ENCODE peak calls at places on chromosomes 11 and 22, in seven cellular contexts. One of them, this sample, is unnamed.

GRCh38 chr22:20654343-20655208 is 119.3 kb upstream of the SERPIND1 start:
- DNase-seq in neuronal stem cell: no peak
- DNase-seq in H1: no peak
- DNase-seq in mesenchymal stem cell: no peak
- DNase-seq in mesendoderm: no peak
- DNase-seq in IMR-90: no peak
- DNase-seq in trophoblast cell: no peak
- DNase-seq in this sample: peak

GRCh38 chr11:62444835-62445234 is 26.0 kb downstream of the SCGB1A1 start:
- DNase-seq in mesendoderm: no peak
- DNase-seq in H1: no peak
- DNase-seq in neuronal stem cell: no peak
- DNase-seq in mesenchymal stem cell: no peak
- DNase-seq in IMR-90: no peak
- DNase-seq in trophoblast cell: no peak
- DNase-seq in this sample: no peak

GRCh38 chr11:40168461-40168860 is 1291.0 kb downstream of the LRRC4C start:
- DNase-seq in mesendoderm: peak
- DNase-seq in H1: no peak
- DNase-seq in mesenchymal stem cell: no peak
- DNase-seq in IMR-90: no peak
- DNase-seq in neuronal stem cell: no peak
- DNase-seq in trophoblast cell: no peak
- DNase-seq in this sample: no peak

GRCh38 chr22:21045585-21046294 is at the start of gene LRRC74B:
- DNase-seq in mesendoderm: peak
- DNase-seq in neuronal stem cell: peak
- DNase-seq in IMR-90: peak
- DNase-seq in mesenchymal stem cell: peak
- DNase-seq in H1: peak
- DNase-seq in trophoblast cell: peak
- DNase-seq in this sample: peak

GRCh38 chr11:20451568-20451967 is 64.1 kb downstream of the PRMT3 start:
- DNase-seq in trophoblast cell: no peak
- DNase-seq in IMR-90: no peak
- DNase-seq in H1: no peak
- DNase-seq in neuronal stem cell: no peak
- DNase-seq in mesendoderm: no peak
- DNase-seq in mesenchymal stem cell: no peak
- DNase-seq in this sample: no peak

GRCh38 chr22:41868556-41868955 is 35.7 kb downstream of the SREBF2 start:
- DNase-seq in IMR-90: no peak
- DNase-seq in mesenchymal stem cell: no peak
- DNase-seq in neuronal stem cell: no peak
- DNase-seq in H1: no peak
- DNase-seq in trophoblast cell: no peak
- DNase-seq in mesendoderm: no peak
- DNase-seq in this sample: no peak

GRCh38 chr11:134675983-134676382 is 263.9 kb upstream of the B3GAT1 start:
- DNase-seq in mesendoderm: no peak
- DNase-seq in IMR-90: no peak
- DNase-seq in H1: no peak
- DNase-seq in neuronal stem cell: no peak
- DNase-seq in trophoblast cell: no peak
- DNase-seq in mesenchymal stem cell: no peak
- DNase-seq in this sample: no peak

GRCh38 chr22:22737590-22737989 is 93.2 kb downstream of the GGTLC2 start:
- DNase-seq in mesenchymal stem cell: no peak
- DNase-seq in trophoblast cell: no peak
- DNase-seq in IMR-90: no peak
- DNase-seq in neuronal stem cell: no peak
- DNase-seq in mesendoderm: no peak
- DNase-seq in H1: no peak
- DNase-seq in this sample: no peak

GRCh38 chr11:3825473-3826154 is 15.1 kb downstream of the RHOG start:
- DNase-seq in neuronal stem cell: no peak
- DNase-seq in mesenchymal stem cell: no peak
- DNase-seq in H1: no peak
- DNase-seq in trophoblast cell: no peak
- DNase-seq in mesendoderm: no peak
- DNase-seq in IMR-90: no peak
- DNase-seq in this sample: no peak

GRCh38 chr11:28697920-28698827 is 590.0 kb downstream of the METTL15 start:
- DNase-seq in IMR-90: peak
- DNase-seq in trophoblast cell: peak
- DNase-seq in mesenchymal stem cell: peak
- DNase-seq in H1: peak
- DNase-seq in neuronal stem cell: peak
- DNase-seq in mesendoderm: peak
- DNase-seq in this sample: peak

GRCh38 chr11:65014146-65014960 is at the start of gene ARL2:
- DNase-seq in mesendoderm: no peak
- DNase-seq in H1: no peak
- DNase-seq in trophoblast cell: peak
- DNase-seq in mesenchymal stem cell: no peak
- DNase-seq in IMR-90: no peak
- DNase-seq in neuronal stem cell: no peak
- DNase-seq in this sample: peak

GRCh38 chr22:44672632-44673031 is 29.4 kb upstream of the PRR5 start:
- DNase-seq in trophoblast cell: no peak
- DNase-seq in mesenchymal stem cell: no peak
- DNase-seq in IMR-90: no peak
- DNase-seq in H1: no peak
- DNase-seq in mesendoderm: no peak
- DNase-seq in neuronal stem cell: no peak
- DNase-seq in this sample: no peak
- H3K18ac ChIP-seq in trophoblast cell: no peak
- H3K18ac ChIP-seq in mesenchymal stem cell: no peak
- H3K18ac ChIP-seq in IMR-90: no peak
- H3K18ac ChIP-seq in H1: no peak
- H3K18ac ChIP-seq in mesendoderm: no peak
- H3K18ac ChIP-seq in neuronal stem cell: peak
- H3K18ac ChIP-seq in this sample: no peak

GRCh38 chr11:47356998-47357329 is 4.5 kb upstream of the MYBPC3 start:
- DNase-seq in trophoblast cell: no peak
- DNase-seq in H1: no peak
- DNase-seq in neuronal stem cell: no peak
- DNase-seq in IMR-90: no peak
- DNase-seq in mesendoderm: no peak
- DNase-seq in mesenchymal stem cell: no peak
- DNase-seq in this sample: no peak
- H2BK5ac ChIP-seq in trophoblast cell: no peak
- H2BK5ac ChIP-seq in H1: no peak
- H2BK5ac ChIP-seq in neuronal stem cell: no peak
- H2BK5ac ChIP-seq in IMR-90: peak
- H2BK5ac ChIP-seq in mesendoderm: no peak
- H2BK5ac ChIP-seq in mesenchymal stem cell: no peak
- H2BK5ac ChIP-seq in this sample: no peak

GRCh38 chr11:76654310-76654851 is 16.2 kb downstream of the LRRC32 start:
- DNase-seq in trophoblast cell: no peak
- DNase-seq in IMR-90: peak
- DNase-seq in mesenchymal stem cell: peak
- DNase-seq in neuronal stem cell: no peak
- DNase-seq in H1: no peak
- DNase-seq in mesendoderm: peak
- DNase-seq in this sample: peak

GRCh38 chr11:76654980-76655379 is 15.6 kb downstream of the LRRC32 start:
- DNase-seq in mesenchymal stem cell: no peak
- DNase-seq in trophoblast cell: peak
- DNase-seq in H1: no peak
- DNase-seq in neuronal stem cell: no peak
- DNase-seq in mesendoderm: no peak
- DNase-seq in IMR-90: no peak
- DNase-seq in this sample: peak

GRCh38 chr11:76655466-76656086 is 15.0 kb downstream of the LRRC32 start:
- DNase-seq in mesenchymal stem cell: no peak
- DNase-seq in trophoblast cell: no peak
- DNase-seq in H1: no peak
- DNase-seq in IMR-90: no peak
- DNase-seq in neuronal stem cell: no peak
- DNase-seq in mesendoderm: no peak
- DNase-seq in this sample: peak

GRCh38 chr11:76653674-76654309 is 16.8 kb downstream of the LRRC32 start:
- DNase-seq in trophoblast cell: no peak
- DNase-seq in H1: no peak
- DNase-seq in mesenchymal stem cell: peak
- DNase-seq in neuronal stem cell: no peak
- DNase-seq in mesendoderm: no peak
- DNase-seq in IMR-90: peak
- DNase-seq in this sample: peak

GRCh38 chr11:76652989-76653673 is 17.4 kb downstream of the LRRC32 start:
- DNase-seq in neuronal stem cell: no peak
- DNase-seq in IMR-90: no peak
- DNase-seq in trophoblast cell: no peak
- DNase-seq in mesenchymal stem cell: no peak
- DNase-seq in H1: no peak
- DNase-seq in mesendoderm: no peak
- DNase-seq in this sample: peak
- H3K18ac ChIP-seq in neuronal stem cell: no peak
- H3K18ac ChIP-seq in IMR-90: peak
- H3K18ac ChIP-seq in trophoblast cell: no peak
- H3K18ac ChIP-seq in mesenchymal stem cell: peak
- H3K18ac ChIP-seq in H1: no peak
- H3K18ac ChIP-seq in mesendoderm: no peak
- H3K18ac ChIP-seq in this sample: no peak

GRCh38 chr22:23789121-23789520 is 2.4 kb downstream of the SMARCB1 start:
- DNase-seq in mesendoderm: peak
- DNase-seq in neuronal stem cell: no peak
- DNase-seq in trophoblast cell: no peak
- DNase-seq in H1: no peak
- DNase-seq in mesenchymal stem cell: no peak
- DNase-seq in IMR-90: no peak
- DNase-seq in this sample: peak
- H2BK5ac ChIP-seq in mesendoderm: no peak
- H2BK5ac ChIP-seq in neuronal stem cell: no peak
- H2BK5ac ChIP-seq in trophoblast cell: no peak
- H2BK5ac ChIP-seq in H1: no peak
- H2BK5ac ChIP-seq in mesenchymal stem cell: no peak
- H2BK5ac ChIP-seq in IMR-90: no peak
- H2BK5ac ChIP-seq in this sample: no peak

DNA sequence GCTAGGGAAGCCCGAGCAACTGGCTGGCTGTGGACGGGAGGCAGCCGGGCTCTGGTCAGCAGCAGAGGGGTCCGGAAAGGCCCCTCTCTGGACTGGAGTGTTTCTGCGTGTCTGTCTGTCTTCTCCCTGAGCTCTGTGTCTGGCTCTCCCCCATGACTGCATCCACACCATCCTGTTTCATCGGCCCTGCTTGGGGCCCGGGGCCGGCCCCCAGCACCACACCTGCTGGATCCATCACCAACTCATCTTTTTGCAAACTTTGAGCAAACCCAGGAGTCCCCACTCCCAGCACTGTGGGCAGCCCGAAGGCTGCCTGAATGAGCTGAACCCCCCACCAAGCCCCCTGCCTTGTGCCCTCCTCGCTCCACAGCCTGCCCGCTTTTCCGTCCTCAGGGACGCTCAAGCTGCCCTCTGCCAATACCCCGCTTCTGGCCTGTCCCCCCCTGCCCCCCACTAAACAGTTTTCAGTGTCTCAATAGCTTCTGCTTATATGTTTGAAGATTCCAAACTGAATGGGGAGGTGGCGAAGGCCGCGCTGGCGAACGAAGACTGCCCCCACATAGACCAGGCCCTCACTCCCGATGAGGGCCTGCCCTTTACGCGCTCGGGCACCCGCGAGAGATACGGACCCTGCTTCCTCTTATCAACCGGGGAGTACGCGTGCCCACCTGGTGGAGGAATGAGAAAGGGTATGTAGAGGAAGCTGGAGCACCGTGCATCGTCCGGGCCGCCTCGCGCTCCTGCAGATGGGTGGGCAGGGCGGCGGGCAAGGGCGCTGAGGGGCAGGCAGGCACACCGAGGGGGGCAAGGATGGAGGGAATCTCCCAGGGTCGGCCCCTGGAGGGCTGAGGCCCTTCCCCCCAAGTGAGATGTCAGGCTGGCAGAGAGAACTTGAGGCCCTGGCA is 44.6 kb downstream of the KCNC1 start:
- DNase-seq in mesenchymal stem cell: no peak
- DNase-seq in mesendoderm: no peak
- DNase-seq in IMR-90: no peak
- DNase-seq in H1: no peak
- DNase-seq in neuronal stem cell: no peak
- DNase-seq in trophoblast cell: no peak
- DNase-seq in this sample: no peak
- H3K18ac ChIP-seq in mesenchymal stem cell: no peak
- H3K18ac ChIP-seq in mesendoderm: no peak
- H3K18ac ChIP-seq in IMR-90: no peak
- H3K18ac ChIP-seq in H1: no peak
- H3K18ac ChIP-seq in neuronal stem cell: peak
- H3K18ac ChIP-seq in trophoblast cell: no peak
- H3K18ac ChIP-seq in this sample: no peak

This sample was measured in H9.